ENCODE peak calls at places on chromosomes 5 and 9, in seven cellular contexts. One of them, this sample, is unnamed.

GRCh38 chr9:98536542-98537173 is 172.1 kb downstream of the GABBR2 start:
- DNase-seq in activated T-cell treated with anti-CD3 and anti-CD28 coated beads for 1 hour: no peak
- DNase-seq in epithelial cell of esophagus: peak; percentile 40
- DNase-seq in adrenal gland: no peak
- DNase-seq in cardiac fibroblast: no peak
- DNase-seq in body of pancreas: peak; percentile 49
- DNase-seq in suprapubic skin: no peak
- DNase-seq in this sample: no peak

GRCh38 chr5:98454407-98454806 is 319.1 kb upstream of the RGMB start:
- DNase-seq in activated T-cell treated with anti-CD3 and anti-CD28 coated beads for 1 hour: no peak
- DNase-seq in epithelial cell of esophagus: peak; percentile 50
- DNase-seq in adrenal gland: no peak
- DNase-seq in cardiac fibroblast: peak; percentile 43
- DNase-seq in body of pancreas: no peak
- DNase-seq in suprapubic skin: no peak
- DNase-seq in this sample: no peak

GRCh38 chr5:53543401-53543800 is 17.0 kb upstream of the NDUFS4 start:
- DNase-seq in activated T-cell treated with anti-CD3 and anti-CD28 coated beads for 1 hour: no peak
- DNase-seq in epithelial cell of esophagus: no peak
- DNase-seq in adrenal gland: no peak
- DNase-seq in cardiac fibroblast: peak; percentile 30
- DNase-seq in body of pancreas: no peak
- DNase-seq in suprapubic skin: no peak
- DNase-seq in this sample: peak; percentile 77

GRCh38 chr9:6414291-6414690 is 1.3 kb downstream of the UHRF2 start:
- DNase-seq in activated T-cell treated with anti-CD3 and anti-CD28 coated beads for 1 hour: no peak
- DNase-seq in epithelial cell of esophagus: peak; percentile 36
- DNase-seq in adrenal gland: no peak
- DNase-seq in cardiac fibroblast: peak; percentile 59
- DNase-seq in body of pancreas: no peak
- DNase-seq in suprapubic skin: no peak
- DNase-seq in this sample: no peak

GRCh38 chr5:73687357-73687756 is 61.4 kb downstream of the ARHGEF28 start:
- DNase-seq in activated T-cell treated with anti-CD3 and anti-CD28 coated beads for 1 hour: no peak
- DNase-seq in epithelial cell of esophagus: no peak
- DNase-seq in adrenal gland: no peak
- DNase-seq in cardiac fibroblast: no peak
- DNase-seq in body of pancreas: no peak
- DNase-seq in suprapubic skin: no peak
- DNase-seq in this sample: no peak

GRCh38 chr5:135133698-135134515 is 99.9 kb upstream of the PITX1 start:
- DNase-seq in activated T-cell treated with anti-CD3 and anti-CD28 coated beads for 1 hour: no peak
- DNase-seq in epithelial cell of esophagus: no peak
- DNase-seq in adrenal gland: no peak
- DNase-seq in cardiac fibroblast: no peak
- DNase-seq in body of pancreas: no peak
- DNase-seq in suprapubic skin: no peak
- DNase-seq in this sample: no peak

GRCh38 chr9:96009690-96010477 is 134.4 kb downstream of the ERCC6L2 start:
- DNase-seq in activated T-cell treated with anti-CD3 and anti-CD28 coated beads for 1 hour: peak; percentile 44
- DNase-seq in epithelial cell of esophagus: no peak
- DNase-seq in adrenal gland: no peak
- DNase-seq in cardiac fibroblast: no peak
- DNase-seq in body of pancreas: no peak
- DNase-seq in suprapubic skin: no peak
- DNase-seq in this sample: no peak

GRCh38 chr5:73303139-73304079 is 130.4 kb downstream of the TMEM174 start:
- DNase-seq in activated T-cell treated with anti-CD3 and anti-CD28 coated beads for 1 hour: no peak
- DNase-seq in epithelial cell of esophagus: no peak
- DNase-seq in adrenal gland: no peak
- DNase-seq in cardiac fibroblast: no peak
- DNase-seq in body of pancreas: peak; percentile 48
- DNase-seq in suprapubic skin: no peak
- DNase-seq in this sample: no peak

GRCh38 chr5:52961238-52961637 is 27.9 kb upstream of the ITGA2 start:
- DNase-seq in activated T-cell treated with anti-CD3 and anti-CD28 coated beads for 1 hour: no peak
- DNase-seq in epithelial cell of esophagus: peak; percentile 91
- DNase-seq in adrenal gland: no peak
- DNase-seq in cardiac fibroblast: peak; percentile 62
- DNase-seq in body of pancreas: no peak
- DNase-seq in suprapubic skin: no peak
- DNase-seq in this sample: no peak

GRCh38 chr9:7909537-7909936 is 110.0 kb upstream of the DMAC1 start:
- DNase-seq in activated T-cell treated with anti-CD3 and anti-CD28 coated beads for 1 hour: no peak
- DNase-seq in epithelial cell of esophagus: no peak
- DNase-seq in adrenal gland: no peak
- DNase-seq in cardiac fibroblast: no peak
- DNase-seq in body of pancreas: no peak
- DNase-seq in suprapubic skin: no peak
- DNase-seq in this sample: no peak

GRCh38 chr5:114010362-114010761 is 351.5 kb upstream of the KCNN2 start:
- DNase-seq in activated T-cell treated with anti-CD3 and anti-CD28 coated beads for 1 hour: no peak
- DNase-seq in epithelial cell of esophagus: peak; percentile 46
- DNase-seq in adrenal gland: no peak
- DNase-seq in cardiac fibroblast: peak; percentile 44
- DNase-seq in body of pancreas: no peak
- DNase-seq in suprapubic skin: no peak
- DNase-seq in this sample: peak; percentile 7

GRCh38 chr5:5178121-5178520 is 38.0 kb downstream of the ADAMTS16 start:
- DNase-seq in activated T-cell treated with anti-CD3 and anti-CD28 coated beads for 1 hour: no peak
- DNase-seq in epithelial cell of esophagus: no peak
- DNase-seq in adrenal gland: no peak
- DNase-seq in cardiac fibroblast: no peak
- DNase-seq in body of pancreas: peak; percentile 49
- DNase-seq in suprapubic skin: no peak
- DNase-seq in this sample: peak; percentile 31

GRCh38 chr5:76303917-76304316 is 99.2 kb upstream of the IQGAP2 start:
- DNase-seq in activated T-cell treated with anti-CD3 and anti-CD28 coated beads for 1 hour: no peak
- DNase-seq in epithelial cell of esophagus: peak; percentile 96
- DNase-seq in adrenal gland: no peak
- DNase-seq in cardiac fibroblast: no peak
- DNase-seq in body of pancreas: peak; percentile 25
- DNase-seq in suprapubic skin: no peak
- DNase-seq in this sample: no peak

GRCh38 chr9:124881138-124881743 is 19.3 kb downstream of the ARPC5L start:
- DNase-seq in activated T-cell treated with anti-CD3 and anti-CD28 coated beads for 1 hour: no peak
- DNase-seq in epithelial cell of esophagus: no peak
- DNase-seq in adrenal gland: no peak
- DNase-seq in cardiac fibroblast: no peak
- DNase-seq in body of pancreas: no peak
- DNase-seq in suprapubic skin: no peak
- DNase-seq in this sample: no peak

GRCh38 chr9:36144322-36145206 is 8.0 kb downstream of the GLIPR2 start:
- DNase-seq in activated T-cell treated with anti-CD3 and anti-CD28 coated beads for 1 hour: no peak
- DNase-seq in epithelial cell of esophagus: no peak
- DNase-seq in adrenal gland: no peak
- DNase-seq in cardiac fibroblast: no peak
- DNase-seq in body of pancreas: no peak
- DNase-seq in suprapubic skin: no peak
- DNase-seq in this sample: no peak

GRCh38 chr9:2991292-2991691 is 147.4 kb upstream of the PUM3 start:
- DNase-seq in activated T-cell treated with anti-CD3 and anti-CD28 coated beads for 1 hour: no peak
- DNase-seq in epithelial cell of esophagus: no peak
- DNase-seq in adrenal gland: no peak
- DNase-seq in cardiac fibroblast: no peak
- DNase-seq in body of pancreas: no peak
- DNase-seq in suprapubic skin: no peak
- DNase-seq in this sample: no peak

GRCh38 chr5:37214550-37214949 is 34.6 kb downstream of the CPLANE1 start:
- DNase-seq in activated T-cell treated with anti-CD3 and anti-CD28 coated beads for 1 hour: no peak
- DNase-seq in epithelial cell of esophagus: no peak
- DNase-seq in adrenal gland: no peak
- DNase-seq in cardiac fibroblast: no peak
- DNase-seq in body of pancreas: no peak
- DNase-seq in suprapubic skin: no peak
- DNase-seq in this sample: no peak

GRCh38 chr5:32450952-32451351 is 6.4 kb upstream of the ZFR start:
- DNase-seq in activated T-cell treated with anti-CD3 and anti-CD28 coated beads for 1 hour: no peak
- DNase-seq in epithelial cell of esophagus: peak; percentile 25
- DNase-seq in adrenal gland: no peak
- DNase-seq in cardiac fibroblast: no peak
- DNase-seq in body of pancreas: no peak
- DNase-seq in suprapubic skin: no peak
- DNase-seq in this sample: no peak

GRCh38 chr5:67032921-67033664 is 163.5 kb downstream of the CD180 start:
- DNase-seq in activated T-cell treated with anti-CD3 and anti-CD28 coated beads for 1 hour: no peak
- DNase-seq in epithelial cell of esophagus: no peak
- DNase-seq in adrenal gland: no peak
- DNase-seq in cardiac fibroblast: peak; percentile 66
- DNase-seq in body of pancreas: no peak
- DNase-seq in suprapubic skin: no peak
- DNase-seq in this sample: no peak

GRCh38 chr9:122526602-122527001 is 491 bp downstream of the OR1N1 start:
- DNase-seq in activated T-cell treated with anti-CD3 and anti-CD28 coated beads for 1 hour: no peak
- DNase-seq in epithelial cell of esophagus: no peak
- DNase-seq in adrenal gland: no peak
- DNase-seq in cardiac fibroblast: no peak
- DNase-seq in body of pancreas: no peak
- DNase-seq in suprapubic skin: no peak
- DNase-seq in this sample: no peak

GRCh38 chr9:129036923-129037766 is 719 bp downstream of the MIGA2 start:
- DNase-seq in activated T-cell treated with anti-CD3 and anti-CD28 coated beads for 1 hour: no peak
- DNase-seq in epithelial cell of esophagus: no peak
- DNase-seq in adrenal gland: peak; percentile 28
- DNase-seq in cardiac fibroblast: no peak
- DNase-seq in body of pancreas: no peak
- DNase-seq in suprapubic skin: no peak
- DNase-seq in this sample: no peak